ENCODE peak calls at places on chromosomes 2 and 18, in seven cellular contexts. L, P, F, Y, J, K and G are unnamed samples.

GRCh38 chr2:9423922-9424272 is 443 bp downstream of the CPSF3 start:
- DNase-seq in L (peak), P (no peak), F (peak), Y (no peak), J (no peak), K (no peak), G (no peak)

GRCh38 chr18:26547302-26548143 is 830 bp downstream of the KCTD1 start:
- DNase-seq in L (peak), P (peak), F (no peak), Y (peak), J (peak), K (no peak), G (peak)

GRCh38 chr2:222280795-222281194 is 18.0 kb downstream of the PAX3 start:
- DNase-seq in L (no peak), P (no peak), F (no peak), Y (no peak), J (no peak), K (no peak), G (no peak)

GRCh38 chr2:239536186-239536585 is 135.4 kb upstream of the HDAC4 start:
- DNase-seq in L (no peak), P (no peak), F (no peak), Y (no peak), J (no peak), K (no peak), G (no peak)

GRCh38 chr2:198916548-198916947 is 541.2 kb downstream of the SATB2 start:
- DNase-seq in L (no peak), P (no peak), F (no peak), Y (no peak), J (no peak), K (no peak), G (no peak)

GRCh38 chr2:12804141-12804857 is 87.6 kb downstream of the TRIB2 start:
- DNase-seq in L (no peak), P (no peak), F (no peak), Y (no peak), J (no peak), K (no peak), G (no peak)

GRCh38 chr2:16744521-16744920 is 78.9 kb upstream of the CYRIA start:
- DNase-seq in L (no peak), P (no peak), F (no peak), Y (no peak), J (no peak), K (no peak), G (no peak)

GRCh38 chr2:100857341-100857740 is 37.4 kb downstream of the NPAS2 start:
- DNase-seq in L (no peak), P (no peak), F (no peak), Y (no peak), J (no peak), K (no peak), G (no peak)

GRCh38 chr2:151478011-151478410 is 68.3 kb downstream of the RIF1 start:
- DNase-seq in L (no peak), P (no peak), F (no peak), Y (no peak), J (no peak), K (no peak), G (peak)

GRCh38 chr2:219908538-219908937 is 281.1 kb downstream of the SLC4A3 start:
- DNase-seq in L (no peak), P (no peak), F (no peak), Y (no peak), J (no peak), K (no peak), G (no peak)

GRCh38 chr2:71680925-71681324 is 227.6 kb downstream of the DYSF start:
- DNase-seq in L (no peak), P (no peak), F (no peak), Y (no peak), J (no peak), K (no peak), G (no peak)

GRCh38 chr2:165067958-165068612 is 112.8 kb upstream of the SLC38A11 start:
- DNase-seq in L (peak), P (peak), F (no peak), Y (peak), J (peak), K (no peak), G (peak)

GRCh38 chr2:105773568-105773967 is 28.9 kb downstream of the NCK2 start:
- DNase-seq in L (no peak), P (no peak), F (no peak), Y (no peak), J (no peak), K (no peak), G (no peak)

GRCh38 chr2:64656379-64656778 is 2.7 kb upstream of the SERTAD2 start:
- DNase-seq in L (no peak), P (no peak), F (peak), Y (no peak), J (no peak), K (no peak), G (no peak)

GRCh38 chr18:42275138-42275535 is 320.1 kb downstream of the PIK3C3 start:
- DNase-seq in L (no peak), P (no peak), F (no peak), Y (no peak), J (no peak), K (no peak), G (no peak)

GRCh38 chr2:7844414-7844961 is 837.4 kb upstream of the ID2 start:
- DNase-seq in L (no peak), P (no peak), F (no peak), Y (no peak), J (no peak), K (no peak), G (no peak)

GRCh38 chr18:46877329-46877987 is 39.8 kb downstream of the PIAS2 start:
- DNase-seq in L (no peak), P (no peak), F (no peak), Y (no peak), J (no peak), K (no peak), G (no peak)

GRCh38 chr18:58674863-58675472 is 3.7 kb downstream of the MALT1 start:
- DNase-seq in L (no peak), P (no peak), F (no peak), Y (no peak), J (peak), K (no peak), G (no peak)

GRCh38 chr18:74510770-74511095 is 14.6 kb downstream of the CNDP2 start:
- DNase-seq in L (no peak), P (no peak), F (no peak), Y (no peak), J (no peak), K (no peak), G (no peak)

GRCh38 chr2:29014331-29014730 is 33.2 kb downstream of the TOGARAM2 start:
- DNase-seq in L (no peak), P (peak), F (no peak), Y (no peak), J (no peak), K (no peak), G (no peak)

GRCh38 chr18:48326901-48327675 is 82.1 kb downstream of the ZBTB7C start:
- DNase-seq in L (no peak), P (no peak), F (no peak), Y (no peak), J (peak), K (no peak), G (no peak)

GRCh38 chr2:208025814-208026184 is 472 bp upstream of the PLEKHM3 start:
- DNase-seq in L (peak), P (no peak), F (no peak), Y (no peak), J (no peak), K (no peak), G (no peak)

GRCh38 chr18:76161983-76162382 is 333.1 kb downstream of the ZNF516 start:
- DNase-seq in L (no peak), P (no peak), F (no peak), Y (no peak), J (no peak), K (no peak), G (no peak)

DNA sequence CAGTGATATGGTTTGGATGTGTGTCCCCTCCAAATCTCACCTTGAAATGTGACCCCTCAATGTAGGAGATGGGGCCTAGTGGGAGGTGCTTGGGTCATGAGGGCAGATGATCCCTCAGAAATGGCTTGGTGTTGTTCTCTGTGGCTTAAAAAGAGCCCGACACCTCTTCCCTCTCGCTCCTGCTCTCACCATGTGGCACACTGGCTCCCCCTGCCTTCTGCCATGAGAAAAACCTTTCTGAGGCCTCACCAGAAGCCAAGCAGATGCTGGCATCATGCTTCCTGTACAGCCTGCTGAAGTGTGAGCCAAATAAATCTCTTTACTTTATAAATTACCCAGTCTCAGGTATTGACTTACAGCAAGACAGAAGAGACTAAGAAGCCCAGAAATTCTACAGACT is 357.1 kb downstream of the NRXN1 start:
- DNase-seq in L (no peak), P (no peak), F (no peak), Y (no peak), J (no peak), K (no peak), G (no peak)
- TF ChIP-seq CTCF in L (no peak), P (no peak), F (peak), Y (no peak), J (peak), K (peak), G (no peak)

GRCh38 chr2:163734401-163734800 is 1.4 kb downstream of the FIGN start:
- DNase-seq in L (no peak), P (no peak), F (no peak), Y (no peak), J (no peak), K (no peak), G (no peak)
- H3K27ac ChIP-seq in L (no peak), P (peak), F (no peak), Y (peak), J (no peak), K (no peak), G (no peak)

DNA sequence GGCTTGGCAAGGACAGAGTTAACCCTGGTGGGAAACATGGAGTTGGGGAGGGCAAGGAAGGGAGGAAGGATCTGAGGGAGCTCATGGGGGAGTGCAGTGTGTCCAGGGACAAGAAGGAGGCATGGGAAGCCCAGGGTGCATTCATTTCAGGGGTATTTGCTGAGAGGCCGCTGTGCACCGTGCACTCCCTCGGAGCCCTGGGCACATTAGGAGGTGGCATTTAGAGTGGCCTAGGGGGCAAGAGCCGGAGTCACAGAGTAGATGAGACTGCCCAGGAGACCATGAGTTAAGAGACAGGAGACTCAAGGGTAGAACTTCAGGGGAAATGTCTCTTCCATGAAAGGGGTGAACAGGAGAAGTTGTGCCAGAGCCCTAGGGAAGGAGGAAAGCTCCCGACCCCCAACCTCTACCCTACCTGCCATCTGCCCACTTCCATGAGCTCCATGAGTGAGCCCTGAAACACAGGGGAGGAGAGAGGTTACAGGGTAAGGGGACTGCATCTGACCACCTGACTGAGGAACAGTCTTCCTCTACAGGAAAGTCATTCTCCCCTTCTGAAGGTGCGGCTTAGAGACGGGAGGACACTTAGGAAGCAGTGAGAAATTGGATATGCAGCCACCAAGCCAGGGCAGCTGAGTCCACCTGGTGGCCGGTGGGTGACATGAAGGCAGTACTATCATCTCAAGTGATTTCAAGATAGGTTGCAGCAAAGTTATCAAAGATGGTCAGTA is 58.5 kb upstream of the COPS8 start:
- DNase-seq in L (peak), P (peak), F (peak), Y (peak), J (peak), K (peak), G (peak)
- TF ChIP-seq CTCF in L (peak), P (peak), F (peak), Y (peak), J (peak), K (peak), G (peak)

GRCh38 chr18:3688682-3689081 is 238.7 kb downstream of the TGIF1 start:
- DNase-seq in L (no peak), P (no peak), F (no peak), Y (peak), J (peak), K (no peak), G (peak)

GRCh38 chr18:3692113-3692621 is 242.2 kb downstream of the TGIF1 start:
- DNase-seq in L (no peak), P (no peak), F (no peak), Y (no peak), J (no peak), K (no peak), G (no peak)

GRCh38 chr18:3689986-3690681 is 240.2 kb downstream of the TGIF1 start:
- DNase-seq in L (no peak), P (no peak), F (no peak), Y (no peak), J (no peak), K (no peak), G (no peak)

GRCh38 chr18:3690682-3691066 is 240.7 kb downstream of the TGIF1 start:
- DNase-seq in L (no peak), P (no peak), F (no peak), Y (no peak), J (no peak), K (no peak), G (no peak)

GRCh38 chr18:3689091-3689490 is 239.1 kb downstream of the TGIF1 start:
- DNase-seq in L (no peak), P (no peak), F (no peak), Y (no peak), J (no peak), K (no peak), G (no peak)
- H3K27ac ChIP-seq in L (no peak), P (no peak), F (no peak), Y (no peak), J (peak), K (no peak), G (peak)

GRCh38 chr2:53275743-53276142 is 491.9 kb upstream of the CHAC2 start:
- DNase-seq in L (no peak), P (no peak), F (no peak), Y (no peak), J (no peak), K (no peak), G (no peak)
- TF ChIP-seq CTCF in L (no peak), P (no peak), F (no peak), Y (no peak), J (no peak), K (no peak), G (peak)

GRCh38 chr18:3029215-3029972 is 16.4 kb upstream of the LPIN2 start:
- DNase-seq in L (peak), P (no peak), F (no peak), Y (peak), J (no peak), K (no peak), G (no peak)
- H3K27ac ChIP-seq in L (no peak), P (peak), F (no peak), Y (peak), J (no peak), K (no peak), G (peak)